ENCODE peak calls at places on chromosomes 12 and 14, in six cellular contexts. W, B, J, V, Y and H are unnamed samples.

GRCh38 chr12:119334459-119335170 is at the start of gene CCDC60:
- DNase-seq in W (peak; percentile 14), B (no peak), J (no peak), V (peak; percentile 95), Y (no peak), H (no peak)

GRCh38 chr12:111360325-111360930 is 8.5 kb downstream of the PHETA1 start:
- DNase-seq in W (no peak), B (no peak), J (no peak), V (no peak), Y (no peak), H (no peak)

GRCh38 chr12:75853621-75854020 is 178.0 kb downstream of the PHLDA1 start:
- DNase-seq in W (no peak), B (no peak), J (no peak), V (no peak), Y (no peak), H (no peak)

GRCh38 chr14:29536886-29537511 is 390.6 kb downstream of the PRKD1 start:
- DNase-seq in W (no peak), B (no peak), J (peak; percentile 23), V (no peak), Y (no peak), H (no peak)

GRCh38 chr14:54650331-54651017 is 83.5 kb downstream of the SAMD4A start:
- DNase-seq in W (no peak), B (peak; percentile 56), J (peak; percentile 92), V (peak; percentile 35), Y (no peak), H (no peak)

GRCh38 chr12:25200703-25201102 is 5.7 kb downstream of the ETFRF1 start:
- DNase-seq in W (no peak), B (peak; percentile 25), J (peak; percentile 86), V (no peak), Y (no peak), H (no peak)

GRCh38 chr14:32593290-32593942 is 264.3 kb downstream of the AKAP6 start:
- DNase-seq in W (no peak), B (peak; percentile 89), J (peak; percentile 95), V (no peak), Y (no peak), H (no peak)

GRCh38 chr14:37655418-37655817 is 60.0 kb downstream of the TTC6 start:
- DNase-seq in W (no peak), B (no peak), J (peak; percentile 31), V (no peak), Y (no peak), H (peak; percentile 35)

GRCh38 chr12:106179086-106179485 is 40.3 kb upstream of the NUAK1 start:
- DNase-seq in W (no peak), B (no peak), J (no peak), V (no peak), Y (no peak), H (no peak)